ENCODE peak calls at places on chromosome 22, in nine cellular contexts. Z is Caki2; Q is stimulated activated CD4-positive, alpha-beta T cell treated with anti-CD3 and anti-CD28 coated beads, Interleukin-2, amount 100 ng/mL, for 48 hours; I is GM10248; F is sigmoid colon; D is GM03348; W is NCI-H345; U is NCI-H460; E is renal cortical epithelial cell. O is an unnamed sample.

GRCh38 chr22:40271440-40271839 is 74.9 kb upstream of the ADSL start:
- DNase-seq in U (no peak), I (no peak), F (no peak), E (no peak), W (no peak), Z (no peak), Q (no peak), D (no peak), O (no peak)

GRCh38 chr22:30885591-30885990 is 83.0 kb downstream of the MORC2 start:
- DNase-seq in W (no peak), E (no peak), U (no peak), Q (no peak), Z (no peak), I (no peak), F (peak; percentile 41), D (no peak), O (no peak)

GRCh38 chr22:42300286-42301071 is 30.0 kb upstream of the TCF20 start:
- DNase-seq in W (no peak), E (peak; percentile 53), Z (peak; percentile 62), I (peak; percentile 78), Q (no peak), D (no peak), U (no peak), F (no peak), O (peak; percentile 50)

GRCh38 chr22:19509923-19510322 is 14.3 kb downstream of the CLDN5 start:
- DNase-seq in W (no peak), I (no peak), F (no peak), Z (no peak), Q (no peak), D (no peak), E (no peak), U (no peak), O (no peak)

GRCh38 chr22:37206118-37206840 is 6.0 kb downstream of the SSTR3 start:
- DNase-seq in Z (no peak), W (no peak), U (no peak), D (no peak), I (no peak), F (peak; percentile 54), E (no peak), Q (no peak), O (no peak)

GRCh38 chr22:27159716-27160295 is 502.4 kb downstream of the MIAT start:
- DNase-seq in Q (no peak), E (no peak), U (no peak), D (no peak), I (no peak), Z (no peak), W (no peak), F (no peak), O (no peak)

GRCh38 chr22:35102663-35103062 is 36.7 kb downstream of the ISX start:
- DNase-seq in Z (peak; percentile 35), U (no peak), Q (no peak), E (peak; percentile 69), F (no peak), D (no peak), I (peak; percentile 51), W (no peak), O (peak; percentile 77)

GRCh38 chr22:37465721-37466120 is 20.5 kb downstream of the MFNG start:
- DNase-seq in Z (no peak), I (no peak), Q (no peak), F (no peak), W (peak; percentile 71), U (no peak), E (no peak), D (no peak), O (no peak)

GRCh38 chr22:16815073-16815472 is 10.1 kb downstream of the XKR3 start:
- DNase-seq in Z (no peak), U (no peak), D (no peak), I (no peak), F (no peak), W (no peak), Q (no peak), E (no peak), O (no peak)

GRCh38 chr22:47901911-47902310 is 1139.5 kb downstream of the TBC1D22A start:
- DNase-seq in E (no peak), W (no peak), Z (no peak), D (no peak), F (no peak), U (no peak), I (no peak), Q (no peak), O (no peak)

GRCh38 chr22:38215156-38216038 is 13.6 kb downstream of the MAFF start:
- DNase-seq in F (no peak), Q (no peak), U (no peak), D (no peak), Z (no peak), E (no peak), W (no peak), I (no peak), O (no peak)

GRCh38 chr22:45777046-45777851 is 105.6 kb downstream of the ATXN10 start:
- DNase-seq in U (no peak), W (no peak), Z (peak; percentile 100), F (no peak), Q (no peak), D (no peak), I (no peak), E (peak; percentile 98), O (no peak)

GRCh38 chr22:25563757-25564319 is 637 bp upstream of the GRK3 start:
- DNase-seq in I (no peak), E (no peak), F (peak; percentile 67), Z (no peak), U (no peak), Q (no peak), D (no peak), W (no peak), O (peak; percentile 41)

GRCh38 chr22:50157976-50158375 is 12.6 kb upstream of the PANX2 start:
- DNase-seq in Q (no peak), E (peak; percentile 23), D (no peak), U (no peak), Z (no peak), I (no peak), F (no peak), W (no peak), O (no peak)

GRCh38 chr22:45202333-45203149 is 38.2 kb downstream of the KIAA0930 start:
- DNase-seq in F (peak; percentile 63), U (no peak), Z (peak; percentile 67), W (no peak), D (no peak), I (no peak), E (no peak), Q (no peak), O (no peak)

GRCh38 chr22:36413022-36413770 is 25.4 kb upstream of the MYH9 start:
- DNase-seq in I (no peak), W (no peak), D (no peak), F (no peak), Z (peak; percentile 33), Q (no peak), U (no peak), E (peak; percentile 79), O (peak; percentile 53)